ENCODE peak calls at places on chromosomes 4 and X, in four cellular contexts. X is K562, N is HepG2, R is HCT116. W is an unnamed sample. For H3K4me1, the result is how much of the 10 kb centered on the place peaks cover.

GRCh38 chr4:5956285-5957021 is 61.8 kb downstream of the C4orf50 start:
- DNase-seq in X (no peak), R (no peak), N (peak), W (no peak)

GRCh38 chr4:142407569-142407968 is 438.5 kb downstream of the INPP4B start:
- DNase-seq in N (no peak), X (no peak), R (no peak), W (no peak)

GRCh38 chr4:128130621-128131020 is 69.5 kb downstream of the LARP1B start:
- DNase-seq in R (no peak), N (no peak), X (no peak), W (no peak)

GRCh38 chr4:150510176-150510875 is 71.6 kb upstream of the MAB21L2 start:
- DNase-seq in X (no peak), R (peak), N (no peak), W (no peak)

GRCh38 chrX:57900961-57901360 is 9.3 kb downstream of the ZXDA start:
- DNase-seq in N (no peak), X (no peak), R (no peak), W (no peak)

GRCh38 chr4:69408451-69408850 is 87.3 kb downstream of the UGT2B4 start:
- DNase-seq in X (no peak), N (no peak), R (no peak), W (no peak)

GRCh38 chr4:154036856-154037255 is 248.0 kb upstream of the SFRP2 start:
- DNase-seq in N (no peak), R (no peak), X (no peak), W (no peak)

GRCh38 chr4:8181844-8182243 is 17.2 kb upstream of the SH3TC1 start:
- DNase-seq in N (no peak), R (no peak), X (no peak), W (no peak)

GRCh38 chr4:116926631-116927295 is 158.6 kb downstream of the TRAM1L1 start:
- DNase-seq in X (no peak), N (no peak), R (no peak), W (no peak)

DNA sequence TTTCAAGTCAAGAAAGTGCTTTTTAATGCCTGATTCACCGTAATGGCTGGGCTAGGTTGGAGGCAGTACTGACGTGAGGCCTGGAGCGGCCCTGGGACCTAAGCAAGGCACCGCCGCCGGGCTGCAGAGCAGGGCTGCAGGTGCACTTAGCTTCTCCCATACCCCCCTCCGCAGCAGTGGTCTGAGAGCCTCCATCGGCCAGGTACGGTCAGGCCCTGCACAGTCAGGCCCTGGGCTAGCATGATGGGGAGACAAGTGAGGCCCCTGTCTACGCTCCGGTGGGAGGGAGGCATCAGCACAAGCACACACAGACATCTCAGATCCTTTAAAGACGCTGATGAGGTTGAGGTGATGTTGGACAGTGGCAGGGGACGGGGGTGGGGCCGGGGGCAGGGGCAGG is 4.7 kb downstream of the MAEA start:
- DNase-seq in X (no peak), R (no peak), N (no peak), W (no peak)
- H3K4me1 ChIP-seq in X (under half), R (under half), N (under half), W (under half)

DNA sequence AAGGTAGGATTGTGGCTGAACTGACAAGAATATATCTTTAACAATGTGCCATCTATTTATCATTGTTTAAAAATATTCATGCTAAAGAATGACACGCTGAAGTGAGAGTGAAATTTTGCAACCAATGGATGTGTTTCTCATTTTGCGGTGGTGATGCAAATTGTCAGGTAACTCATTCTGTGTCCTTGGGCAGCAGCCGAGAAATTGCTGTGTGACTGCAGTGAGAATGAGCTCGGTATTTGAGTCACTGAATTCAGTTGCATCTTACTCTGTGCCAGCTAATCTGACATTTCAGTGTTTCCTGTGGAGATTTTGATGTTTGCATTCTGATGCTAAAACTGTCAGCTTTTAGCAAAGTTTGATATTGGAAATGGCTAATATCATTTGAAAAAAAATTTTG is 28.1 kb downstream of the MCUB start:
- DNase-seq in X (no peak), R (no peak), N (no peak), W (no peak)
- TF ChIP-seq TCF7L2 in X (no peak), R (no peak), N (no peak), W (no peak)

DNA sequence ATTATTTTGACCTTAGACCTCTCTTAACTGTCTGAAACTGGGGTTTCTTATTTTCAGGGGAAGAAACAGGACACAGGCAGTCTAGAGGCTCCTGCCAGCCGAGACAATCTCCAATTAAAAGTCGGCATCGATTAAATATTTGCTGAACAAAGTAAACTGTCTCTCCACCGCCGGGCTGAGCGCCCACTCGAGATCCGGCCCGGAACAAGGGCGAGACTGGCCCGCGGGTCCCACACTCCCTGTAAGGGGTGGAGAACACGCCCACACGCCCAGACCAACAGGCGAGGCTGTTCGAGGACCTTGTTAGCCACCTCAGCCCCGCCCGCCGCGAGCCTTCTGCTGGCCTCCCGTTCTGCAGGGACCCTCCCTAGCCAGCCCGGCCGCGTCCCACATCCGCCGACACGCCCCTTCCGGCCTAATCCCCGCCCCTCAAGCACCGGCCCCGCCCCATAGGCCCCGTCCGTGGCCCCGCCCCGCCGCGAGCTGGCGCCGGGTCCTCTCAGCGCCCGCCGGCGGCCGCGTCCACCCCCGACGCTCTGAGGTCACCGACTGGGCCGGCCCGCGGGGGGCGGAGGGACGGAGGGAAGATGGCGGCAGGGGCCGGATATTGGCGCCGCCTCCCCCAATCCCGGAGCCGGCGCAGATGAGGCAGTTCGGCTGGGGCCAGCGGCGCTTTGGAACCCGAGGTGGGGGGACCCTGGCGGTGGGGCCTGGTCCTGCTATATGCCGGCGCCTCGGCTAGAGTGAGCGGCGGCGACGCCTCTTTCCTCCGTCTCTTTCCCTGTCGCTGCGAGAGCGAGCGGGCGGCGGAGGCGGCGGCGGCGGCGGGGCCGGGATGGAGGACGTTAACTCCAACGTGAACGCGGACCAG is at the start of gene SLAIN2:
- DNase-seq in X (peak), N (peak), R (peak), W (no peak)
- TF ChIP-seq REST in X (no peak), N (no peak), R (no peak), W (no peak)

GRCh38 chrX:150229481-150229880 is 133.6 kb upstream of the MAMLD1 start:
- DNase-seq in X (no peak), R (no peak), N (no peak), W (no peak)
- H3K4me1 ChIP-seq in X (under half), R (under half), N (under half), W (under half)

GRCh38 chr4:64895031-64895430 is 485.8 kb upstream of the TECRL start:
- DNase-seq in X (no peak), R (no peak), N (no peak), W (no peak)

GRCh38 chr4:64897683-64898082 is 488.4 kb upstream of the TECRL start:
- DNase-seq in X (no peak), N (no peak), R (no peak), W (no peak)

GRCh38 chr4:64903986-64904385 is 494.7 kb upstream of the TECRL start:
- DNase-seq in X (no peak), N (no peak), R (no peak), W (no peak)

GRCh38 chr4:64899563-64899962 is 490.3 kb upstream of the TECRL start:
- DNase-seq in X (no peak), R (no peak), N (no peak), W (no peak)
- TF ChIP-seq TCF7L2 in X (no peak), R (no peak), N (no peak), W (no peak)

DNA sequence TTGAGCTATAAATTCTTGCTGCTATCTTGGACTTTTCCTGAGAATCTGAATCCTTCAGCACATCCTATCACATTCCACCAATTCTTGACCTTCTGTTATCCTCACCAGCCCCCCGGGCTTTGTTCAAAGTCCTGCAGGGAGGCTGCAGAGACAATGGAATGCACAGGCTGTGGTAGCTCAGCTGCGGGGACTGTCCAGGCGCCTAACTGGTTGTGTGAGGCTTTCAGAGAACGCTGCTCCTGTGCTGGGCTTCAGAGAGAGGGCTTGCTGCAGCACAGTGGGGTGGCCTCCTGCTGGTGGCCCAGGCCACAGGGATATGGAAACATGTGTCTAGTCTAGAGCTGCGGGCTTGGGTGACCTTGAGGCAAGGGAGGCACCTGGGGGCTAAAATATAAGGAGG is 196.4 kb upstream of the GATB start:
- DNase-seq in X (no peak), R (no peak), N (peak), W (no peak)
- TF ChIP-seq REST in X (no peak), R (no peak), N (no peak), W (no peak)

W was measured in Panc1.